ENCODE peak calls at places on chromosomes 16 and 17, in four cellular contexts. X, D, N and P are unnamed samples.

GRCh38 chr16:14489460-14489859 is 140.6 kb downstream of the PARN start:
- DNase-seq in X (no peak), D (no peak), N (peak; percentile 35), P (no peak)

GRCh38 chr17:67125417-67125816 is 81.1 kb downstream of the CACNG1 start:
- DNase-seq in X (peak; percentile 19), D (no peak), N (no peak), P (no peak)

GRCh38 chr17:8147141-8147804 is 4.9 kb downstream of the PER1 start:
- DNase-seq in X (no peak), D (no peak), N (no peak), P (no peak)

GRCh38 chr17:5210853-5211252 is 19.2 kb upstream of the ZNF594 start:
- DNase-seq in X (no peak), D (no peak), N (no peak), P (no peak)

GRCh38 chr16:53053967-53054669 is 673 bp upstream of the CHD9 start:
- DNase-seq in X (peak; percentile 43), D (no peak), N (no peak), P (no peak)

GRCh38 chr17:32742686-32743538 is 134.0 kb downstream of the MYO1D start:
- DNase-seq in X (no peak), D (no peak), N (no peak), P (no peak)

GRCh38 chr17:69141802-69142472 is at the start of gene ABCA6:
- DNase-seq in X (peak; percentile 2), D (peak; percentile 60), N (no peak), P (peak; percentile 34)

GRCh38 chr17:35799942-35800341 is 4.5 kb upstream of the MMP28 start:
- DNase-seq in X (peak; percentile 42), D (no peak), N (peak; percentile 68), P (no peak)

GRCh38 chr16:75244844-75245758 is 6.3 kb downstream of the BCAR1 start:
- DNase-seq in X (peak; percentile 61), D (peak; percentile 86), N (peak; percentile 97), P (peak; percentile 72)

GRCh38 chr17:40452074-40452787 is 9.0 kb downstream of the IGFBP4 start:
- DNase-seq in X (peak; percentile 69), D (no peak), N (no peak), P (no peak)

GRCh38 chr17:50559674-50560184 is 786 bp upstream of the CACNA1G start:
- DNase-seq in X (peak; percentile 52), D (no peak), N (peak; percentile 65), P (no peak)

GRCh38 chr17:64192588-64192987 is 62.6 kb upstream of the ERN1 start:
- DNase-seq in X (no peak), D (no peak), N (no peak), P (no peak)

GRCh38 chr17:55116440-55116914 is 147.9 kb downstream of the STXBP4 start:
- DNase-seq in X (peak; percentile 35), D (peak; percentile 5), N (no peak), P (peak; percentile 5)

GRCh38 chr16:1323296-1324239 is 9.9 kb upstream of the BAIAP3 start:
- DNase-seq in X (no peak), D (no peak), N (no peak), P (no peak)

GRCh38 chr16:73048292-73049050 is 543 bp upstream of the ZFHX3 start:
- DNase-seq in X (no peak), D (no peak), N (no peak), P (no peak)

GRCh38 chr17:80002690-80003490 is 32.8 kb downstream of the TBC1D16 start:
- DNase-seq in X (peak; percentile 78), D (no peak), N (no peak), P (no peak)

GRCh38 chr17:67549787-67550186 is 167.9 kb upstream of the NOL11 start:
- DNase-seq in X (no peak), D (peak; percentile 81), N (no peak), P (peak; percentile 98)

GRCh38 chr17:31802502-31802901 is 56.5 kb downstream of the COPRS start:
- DNase-seq in X (peak; percentile 19), D (no peak), N (no peak), P (no peak)

GRCh38 chr16:78022347-78022746 is at the start of gene CLEC3A:
- DNase-seq in X (no peak), D (no peak), N (no peak), P (no peak)

GRCh38 chr17:75078097-75079022 is 9.4 kb upstream of the SLC16A5 start:
- DNase-seq in X (peak; percentile 37), D (no peak), N (peak; percentile 88), P (no peak)

GRCh38 chr16:58628845-58629680 is 563 bp downstream of the CNOT1 start:
- DNase-seq in X (peak; percentile 77), D (no peak), N (no peak), P (no peak)

GRCh38 chr17:29384901-29385300 is 5.3 kb upstream of the TAOK1 start:
- DNase-seq in X (no peak), D (no peak), N (no peak), P (no peak)